ENCODE peak calls at places on chromosomes 12 and 14, in nine cellular contexts. Y, I, N, T, M, A, H, G and K are unnamed samples. For H3K4me1, the result is how much of the 10 kb centered on the place peaks cover.

GRCh38 chr14:61536661-61537566 is 158.4 kb upstream of the HIF1A start:
- DNase-seq in Y (no peak), G (no peak), I (no peak), A (no peak), M (no peak), T (no peak), H (no peak), N (no peak), K (no peak)

GRCh38 chr12:18261273-18261672 is at the start of gene PIK3C2G:
- DNase-seq in T (no peak), I (no peak), N (no peak), Y (no peak), A (no peak), M (no peak), G (no peak), H (no peak), K (no peak)

GRCh38 chr12:110224379-110225304 is 56.4 kb upstream of the ATP2A2 start:
- DNase-seq in N (peak), G (peak), I (peak), M (no peak), A (no peak), Y (no peak), H (no peak), T (no peak), K (peak)

GRCh38 chr12:98743362-98743953 is 98.4 kb downstream of the APAF1 start:
- DNase-seq in N (no peak), M (peak), A (no peak), Y (no peak), H (no peak), I (no peak), T (peak), G (peak), K (no peak)

GRCh38 chr12:53952335-53952694 is 2.4 kb upstream of the HOXC12 start:
- DNase-seq in G (no peak), A (no peak), N (no peak), Y (no peak), I (no peak), T (no peak), M (no peak), H (no peak), K (no peak)

GRCh38 chr14:72217164-72217563 is 284.9 kb downstream of the RGS6 start:
- DNase-seq in I (no peak), G (no peak), Y (no peak), A (no peak), T (no peak), M (no peak), N (no peak), H (no peak), K (no peak)

GRCh38 chr12:95365912-95366311 is 108.0 kb upstream of the METAP2 start:
- DNase-seq in T (no peak), H (no peak), M (peak), I (no peak), N (no peak), Y (no peak), A (no peak), G (no peak), K (no peak)

GRCh38 chr12:67034110-67034879 is 234.9 kb upstream of the CAND1 start:
- DNase-seq in A (no peak), N (no peak), G (peak), M (no peak), Y (no peak), H (no peak), I (peak), T (no peak), K (peak)

GRCh38 chr12:22821985-22822384 is 197.0 kb downstream of the ETNK1 start:
- DNase-seq in A (no peak), N (no peak), Y (no peak), T (no peak), I (no peak), G (no peak), M (no peak), H (no peak), K (peak)

GRCh38 chr14:96592591-96593388 is 90.6 kb downstream of the PAPOLA start:
- DNase-seq in A (peak), H (peak), T (peak), M (peak), I (peak), Y (peak), N (peak), G (peak), K (peak)

GRCh38 chr12:103021538-103022218 is 64.2 kb downstream of the ASCL1 start:
- DNase-seq in H (no peak), M (no peak), Y (no peak), T (no peak), N (no peak), I (no peak), A (no peak), G (no peak), K (no peak)

GRCh38 chr14:22849212-22849819 is 12.9 kb downstream of the MMP14 start:
- DNase-seq in G (no peak), H (peak), I (peak), Y (peak), M (no peak), A (peak), N (no peak), T (no peak), K (peak)

GRCh38 chr12:106094304-106094703 is 44.5 kb downstream of the NUAK1 start:
- DNase-seq in A (no peak), H (no peak), G (no peak), T (no peak), M (no peak), Y (no peak), N (no peak), I (no peak), K (no peak)

GRCh38 chr12:13745100-13745678 is 236.2 kb downstream of the GRIN2B start:
- DNase-seq in I (no peak), G (no peak), T (no peak), Y (no peak), H (no peak), N (no peak), A (peak), M (no peak), K (no peak)

GRCh38 chr14:103427485-103428443 is 42.5 kb downstream of the MARK3 start:
- DNase-seq in G (peak), I (peak), H (no peak), A (no peak), T (no peak), M (no peak), Y (no peak), N (peak), K (no peak)

GRCh38 chr12:33560653-33561208 is 121.1 kb upstream of the SYT10 start:
- DNase-seq in I (no peak), H (no peak), M (no peak), Y (no peak), G (no peak), N (no peak), T (no peak), A (no peak), K (no peak)

GRCh38 chr12:111444706-111445310 is 39.1 kb downstream of the SH2B3 start:
- DNase-seq in A (peak), G (no peak), Y (peak), H (peak), N (no peak), I (peak), T (peak), M (peak), K (no peak)

GRCh38 chr14:58633831-58634230 is 3.9 kb upstream of the DACT1 start:
- DNase-seq in M (no peak), G (peak), T (no peak), H (no peak), N (no peak), I (no peak), A (no peak), Y (no peak), K (no peak)

GRCh38 chr14:90569606-90570462 is 173.0 kb downstream of the CALM1 start:
- DNase-seq in N (no peak), M (no peak), I (no peak), G (no peak), T (peak), A (no peak), H (no peak), Y (no peak), K (peak)

GRCh38 chr12:106767954-106768501 is 6.5 kb upstream of the RIC8B start:
- DNase-seq in I (peak), A (no peak), T (no peak), N (peak), M (no peak), H (no peak), Y (no peak), G (no peak), K (no peak)

GRCh38 chr14:64556526-64556925 is 6.8 kb downstream of the PPP1R36 start:
- DNase-seq in T (no peak), I (peak), G (peak), A (no peak), Y (no peak), H (peak), M (no peak), N (peak), K (peak)

GRCh38 chr14:52329678-52330376 is 15.7 kb downstream of the PTGER2 start:
- DNase-seq in I (no peak), Y (no peak), H (no peak), A (no peak), G (no peak), N (no peak), T (no peak), M (no peak), K (no peak)

GRCh38 chr14:52333108-52333507 is 19.0 kb downstream of the PTGER2 start:
- DNase-seq in Y (no peak), N (no peak), M (no peak), T (no peak), H (no peak), A (no peak), I (no peak), G (no peak), K (no peak)

GRCh38 chr14:52328286-52328685 is 14.2 kb downstream of the PTGER2 start:
- DNase-seq in Y (no peak), I (peak), N (peak), H (no peak), G (peak), A (no peak), M (no peak), T (no peak), K (no peak)

GRCh38 chr14:52333823-52334657 is 19.9 kb downstream of the PTGER2 start:
- DNase-seq in T (no peak), Y (no peak), A (no peak), G (peak), H (no peak), I (peak), N (peak), M (no peak), K (no peak)

DNA sequence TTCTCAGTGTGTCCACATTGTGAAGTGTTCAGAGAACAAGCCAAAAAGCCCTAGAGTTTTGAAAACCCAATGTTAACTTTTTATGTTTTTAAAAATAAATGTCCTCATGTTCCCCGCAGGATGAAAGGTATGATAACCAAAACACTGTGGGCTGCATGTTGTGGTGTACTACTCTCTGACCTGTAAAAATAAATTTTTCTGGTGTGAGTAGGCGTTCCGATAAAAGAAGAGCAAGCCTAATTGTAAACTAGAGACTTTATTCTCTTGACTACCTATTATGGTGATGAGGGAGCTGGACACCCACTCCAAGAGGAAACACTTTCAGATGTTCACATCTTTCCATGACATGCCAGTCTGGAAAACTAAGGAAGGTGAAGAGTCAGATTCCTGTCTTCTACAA is 18.2 kb downstream of the PTGER2 start:
- DNase-seq in T (no peak), N (no peak), M (no peak), H (no peak), Y (no peak), G (peak), I (no peak), A (no peak), K (no peak)
- H3K4me1 ChIP-seq in T (under half), N (under half), M (under half), H (under half), Y (under half), G (under half), I (under half), A (under half), K (under half)

GRCh38 chr14:80992580-80992979 is 37.2 kb downstream of the TSHR start:
- DNase-seq in N (no peak), Y (no peak), M (no peak), H (no peak), G (no peak), I (no peak), A (no peak), T (no peak), K (no peak)

GRCh38 chr14:80988192-80988591 is 32.8 kb downstream of the TSHR start:
- DNase-seq in G (no peak), T (no peak), Y (no peak), A (no peak), M (peak), I (no peak), N (no peak), H (no peak), K (no peak)

GRCh38 chr14:80987235-80988032 is 32.0 kb downstream of the TSHR start:
- DNase-seq in T (peak), A (peak), H (peak), G (peak), N (peak), Y (peak), M (peak), I (peak), K (peak)

DNA sequence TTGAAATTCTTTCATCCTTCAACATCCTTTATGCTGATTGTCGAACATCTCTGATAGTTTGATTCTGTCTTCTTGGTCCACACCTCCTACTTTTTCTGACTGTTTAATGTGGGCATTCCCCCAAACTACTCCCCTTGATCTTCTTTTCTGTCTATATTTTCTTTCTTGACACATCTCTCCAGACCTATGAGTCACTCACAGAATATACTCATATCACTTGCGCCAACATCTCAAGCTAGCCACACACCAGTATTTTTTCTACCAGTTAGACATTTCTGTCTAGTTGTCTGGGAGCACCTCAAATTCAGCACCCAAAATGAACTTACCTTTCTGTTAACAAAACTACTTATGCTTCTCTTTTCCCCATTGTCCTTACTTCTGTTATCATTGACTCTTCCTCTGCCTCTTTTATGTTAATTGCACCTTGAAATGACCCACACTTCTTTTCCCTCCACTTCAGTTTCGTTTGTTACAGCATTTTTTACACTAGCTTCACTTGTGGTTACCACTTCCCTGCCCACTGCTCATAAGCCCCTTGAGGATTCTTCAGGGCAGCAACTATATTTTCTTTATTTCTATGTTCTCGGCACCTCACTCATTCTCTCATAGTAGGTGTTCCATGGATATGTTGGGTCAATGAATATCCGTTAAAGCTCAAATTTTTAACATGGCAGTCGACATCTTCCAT is 33.5 kb downstream of the TSHR start:
- DNase-seq in G (peak), I (no peak), N (no peak), T (no peak), A (no peak), H (no peak), Y (no peak), M (no peak), K (no peak)
- H3K4me1 ChIP-seq in G (under half), I (under half), N (under half), T (under half), A (under half), H (under half), Y (under half), M (under half), K (under half)

GRCh38 chr12:88572785-88573565 is 7.3 kb downstream of the KITLG start:
- DNase-seq in G (no peak), Y (no peak), T (no peak), I (no peak), H (no peak), M (no peak), N (peak), A (no peak), K (no peak)

GRCh38 chr12:88575361-88575959 is 4.8 kb downstream of the KITLG start:
- DNase-seq in T (no peak), Y (no peak), H (no peak), G (no peak), A (no peak), N (peak), M (no peak), I (no peak), K (no peak)

GRCh38 chr12:88571543-88571942 is 8.7 kb downstream of the KITLG start:
- DNase-seq in I (no peak), T (no peak), G (no peak), A (no peak), N (no peak), H (no peak), M (no peak), Y (no peak), K (no peak)

GRCh38 chr12:88577537-88577936 is 2.7 kb downstream of the KITLG start:
- DNase-seq in T (no peak), I (no peak), M (no peak), H (no peak), Y (no peak), A (no peak), N (no peak), G (no peak), K (peak)

DNA sequence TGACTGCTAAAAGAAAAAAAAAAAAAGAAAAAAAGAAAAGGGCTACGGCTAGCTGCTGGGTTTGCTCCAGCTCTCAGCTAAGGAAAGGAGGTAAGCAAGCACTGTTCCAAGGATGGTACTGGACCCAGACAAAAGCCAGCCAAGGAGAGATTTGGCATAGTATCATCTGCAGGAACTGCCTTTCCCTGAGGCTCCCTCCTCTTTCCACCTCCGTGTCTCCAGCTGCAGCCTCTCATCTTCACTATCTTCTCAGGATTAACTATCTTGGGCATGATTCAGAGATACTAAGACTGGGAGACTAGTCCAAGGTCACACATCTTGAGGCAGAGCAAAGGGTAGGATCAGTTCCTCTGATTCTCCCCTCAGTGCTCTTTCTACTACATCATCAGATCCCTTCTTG is 6.0 kb downstream of the KITLG start:
- DNase-seq in I (no peak), T (no peak), A (no peak), G (peak), M (no peak), Y (no peak), N (no peak), H (no peak), K (no peak)
- H3K4me1 ChIP-seq in I (under half), T (under half), A (under half), G (under half), M (under half), Y (half or more), N (under half), H (under half), K (under half)

GRCh38 chr12:113224955-113225354 is 3.7 kb downstream of the TPCN1 start:
- DNase-seq in H (no peak), Y (no peak), A (no peak), M (no peak), T (no peak), G (no peak), I (no peak), N (no peak), K (no peak)

GRCh38 chr12:113228394-113229028 is 7.2 kb downstream of the TPCN1 start:
- DNase-seq in Y (no peak), N (no peak), I (no peak), H (no peak), T (no peak), M (no peak), G (no peak), A (no peak), K (no peak)

GRCh38 chr12:113227686-113228391 is 6.6 kb downstream of the TPCN1 start:
- DNase-seq in T (no peak), Y (no peak), N (no peak), M (no peak), G (no peak), A (no peak), H (no peak), I (no peak), K (no peak)

GRCh38 chr12:113226696-113227095 is 5.4 kb downstream of the TPCN1 start:
- DNase-seq in M (no peak), A (no peak), I (no peak), Y (no peak), H (no peak), T (no peak), G (no peak), N (no peak), K (no peak)

GRCh38 chr12:113227169-113227568 is 5.9 kb downstream of the TPCN1 start:
- DNase-seq in Y (peak), I (no peak), T (no peak), H (peak), A (no peak), M (no peak), G (no peak), N (no peak), K (no peak)
- H3K4me1 ChIP-seq in Y (half or more), I (under half), T (half or more), H (under half), A (under half), M (half or more), G (under half), N (under half), K (under half)

GRCh38 chr12:75783093-75783877 is 248.3 kb downstream of the PHLDA1 start:
- DNase-seq in M (no peak), Y (no peak), A (no peak), N (peak), H (no peak), I (no peak), T (no peak), G (peak), K (no peak)
- H3K4me1 ChIP-seq in M (under half), Y (under half), A (under half), N (under half), H (under half), I (under half), T (under half), G (under half), K (under half)